ENCODE peak calls at places on chromosomes 3 and 15, in eight cellular contexts. One of them, this sample, is unnamed.

GRCh38 chr3:35744419-35744818 is 105.1 kb downstream of the ARPP21 start:
- DNase-seq in T-cell: no peak
- DNase-seq in MCF 10A: no peak
- DNase-seq in GM23248: no peak
- DNase-seq in B cell: no peak
- DNase-seq in hypothalamus: no peak
- DNase-seq in OCI-LY7: no peak
- DNase-seq in NCI-H1092: no peak
- DNase-seq in this sample: no peak

GRCh38 chr15:94008101-94009080 is 223.0 kb upstream of the MCTP2 start:
- DNase-seq in T-cell: no peak
- DNase-seq in GM23248: no peak
- DNase-seq in MCF 10A: no peak
- DNase-seq in NCI-H1092: no peak
- DNase-seq in hypothalamus: no peak
- DNase-seq in B cell: no peak
- DNase-seq in OCI-LY7: no peak
- DNase-seq in this sample: no peak

GRCh38 chr3:32009957-32010356 is 28.4 kb downstream of the ZNF860 start:
- DNase-seq in GM23248: no peak
- DNase-seq in T-cell: no peak
- DNase-seq in hypothalamus: no peak
- DNase-seq in OCI-LY7: peak
- DNase-seq in MCF 10A: no peak
- DNase-seq in NCI-H1092: no peak
- DNase-seq in B cell: peak
- DNase-seq in this sample: no peak

GRCh38 chr3:108394563-108394962 is 98.2 kb downstream of the HHLA2 start:
- DNase-seq in MCF 10A: no peak
- DNase-seq in T-cell: no peak
- DNase-seq in NCI-H1092: no peak
- DNase-seq in OCI-LY7: no peak
- DNase-seq in hypothalamus: no peak
- DNase-seq in GM23248: no peak
- DNase-seq in B cell: no peak
- DNase-seq in this sample: no peak

GRCh38 chr3:61239871-61240270 is 11.4 kb downstream of the FHIT start:
- DNase-seq in NCI-H1092: peak
- DNase-seq in MCF 10A: no peak
- DNase-seq in hypothalamus: no peak
- DNase-seq in T-cell: no peak
- DNase-seq in GM23248: no peak
- DNase-seq in B cell: no peak
- DNase-seq in OCI-LY7: no peak
- DNase-seq in this sample: no peak

GRCh38 chr3:170421147-170421641 is 2.5 kb downstream of the CLDN11 start:
- DNase-seq in hypothalamus: no peak
- DNase-seq in B cell: no peak
- DNase-seq in GM23248: peak
- DNase-seq in NCI-H1092: no peak
- DNase-seq in OCI-LY7: no peak
- DNase-seq in MCF 10A: no peak
- DNase-seq in T-cell: no peak
- DNase-seq in this sample: no peak

GRCh38 chr3:144096016-144096415 is 124.4 kb downstream of the DIPK2A start:
- DNase-seq in MCF 10A: no peak
- DNase-seq in hypothalamus: no peak
- DNase-seq in GM23248: no peak
- DNase-seq in T-cell: no peak
- DNase-seq in OCI-LY7: no peak
- DNase-seq in NCI-H1092: no peak
- DNase-seq in B cell: no peak
- DNase-seq in this sample: no peak

GRCh38 chr3:127589600-127590281 is 792 bp downstream of the TPRA1 start:
- DNase-seq in MCF 10A: no peak
- DNase-seq in T-cell: no peak
- DNase-seq in NCI-H1092: no peak
- DNase-seq in OCI-LY7: peak
- DNase-seq in hypothalamus: no peak
- DNase-seq in GM23248: peak
- DNase-seq in B cell: no peak
- DNase-seq in this sample: no peak

GRCh38 chr3:156723182-156723619 is 48.8 kb downstream of the TIPARP start:
- DNase-seq in hypothalamus: no peak
- DNase-seq in T-cell: no peak
- DNase-seq in MCF 10A: no peak
- DNase-seq in NCI-H1092: no peak
- DNase-seq in GM23248: peak
- DNase-seq in B cell: no peak
- DNase-seq in OCI-LY7: no peak
- DNase-seq in this sample: no peak

GRCh38 chr3:16182183-16182582 is 7.7 kb downstream of the GALNT15 start:
- DNase-seq in T-cell: no peak
- DNase-seq in GM23248: peak
- DNase-seq in MCF 10A: no peak
- DNase-seq in NCI-H1092: no peak
- DNase-seq in OCI-LY7: no peak
- DNase-seq in hypothalamus: no peak
- DNase-seq in B cell: no peak
- DNase-seq in this sample: no peak

GRCh38 chr15:88331291-88331690 is 74.8 kb upstream of the NTRK3 start:
- DNase-seq in MCF 10A: no peak
- DNase-seq in T-cell: peak
- DNase-seq in GM23248: peak
- DNase-seq in B cell: no peak
- DNase-seq in OCI-LY7: peak
- DNase-seq in NCI-H1092: no peak
- DNase-seq in hypothalamus: no peak
- DNase-seq in this sample: peak

GRCh38 chr3:129530331-129530761 is 1.9 kb downstream of the RHO start:
- DNase-seq in NCI-H1092: no peak
- DNase-seq in T-cell: no peak
- DNase-seq in GM23248: peak
- DNase-seq in OCI-LY7: no peak
- DNase-seq in B cell: no peak
- DNase-seq in MCF 10A: no peak
- DNase-seq in hypothalamus: no peak
- DNase-seq in this sample: no peak

GRCh38 chr3:187750041-187750512 is 4.8 kb upstream of the BCL6 start:
- DNase-seq in hypothalamus: no peak
- DNase-seq in GM23248: no peak
- DNase-seq in OCI-LY7: peak
- DNase-seq in MCF 10A: no peak
- DNase-seq in NCI-H1092: no peak
- DNase-seq in T-cell: no peak
- DNase-seq in B cell: no peak
- DNase-seq in this sample: no peak

GRCh38 chr3:23202921-23203650 is at the start of gene UBE2E2:
- DNase-seq in OCI-LY7: peak
- DNase-seq in B cell: peak
- DNase-seq in T-cell: peak
- DNase-seq in GM23248: peak
- DNase-seq in NCI-H1092: peak
- DNase-seq in MCF 10A: peak
- DNase-seq in hypothalamus: peak
- DNase-seq in this sample: peak

GRCh38 chr3:61110576-61110975 is 140.7 kb downstream of the FHIT start:
- DNase-seq in NCI-H1092: no peak
- DNase-seq in B cell: no peak
- DNase-seq in hypothalamus: no peak
- DNase-seq in T-cell: no peak
- DNase-seq in OCI-LY7: no peak
- DNase-seq in GM23248: no peak
- DNase-seq in MCF 10A: no peak
- DNase-seq in this sample: no peak

GRCh38 chr15:67109141-67110034 is 44.0 kb downstream of the SMAD3 start:
- DNase-seq in hypothalamus: no peak
- DNase-seq in OCI-LY7: peak
- DNase-seq in NCI-H1092: no peak
- DNase-seq in MCF 10A: no peak
- DNase-seq in GM23248: peak
- DNase-seq in B cell: peak
- DNase-seq in T-cell: no peak
- DNase-seq in this sample: peak

GRCh38 chr3:87167634-87168456 is 59.3 kb upstream of the CHMP2B start:
- DNase-seq in MCF 10A: peak
- DNase-seq in NCI-H1092: peak
- DNase-seq in B cell: peak
- DNase-seq in hypothalamus: no peak
- DNase-seq in OCI-LY7: peak
- DNase-seq in T-cell: no peak
- DNase-seq in GM23248: peak
- DNase-seq in this sample: peak

GRCh38 chr3:146241523-146242240 is 9.2 kb downstream of the PLSCR4 start:
- DNase-seq in B cell: no peak
- DNase-seq in GM23248: no peak
- DNase-seq in hypothalamus: no peak
- DNase-seq in T-cell: no peak
- DNase-seq in NCI-H1092: no peak
- DNase-seq in OCI-LY7: no peak
- DNase-seq in MCF 10A: no peak
- DNase-seq in this sample: no peak

GRCh38 chr15:45645026-45645980 is 10.5 kb downstream of the SQOR start:
- DNase-seq in T-cell: no peak
- DNase-seq in OCI-LY7: no peak
- DNase-seq in B cell: no peak
- DNase-seq in GM23248: peak
- DNase-seq in MCF 10A: peak
- DNase-seq in hypothalamus: no peak
- DNase-seq in NCI-H1092: no peak
- DNase-seq in this sample: no peak

GRCh38 chr15:74257623-74258022 is 21.5 kb downstream of the CCDC33 start:
- DNase-seq in MCF 10A: no peak
- DNase-seq in GM23248: no peak
- DNase-seq in T-cell: no peak
- DNase-seq in B cell: no peak
- DNase-seq in hypothalamus: no peak
- DNase-seq in OCI-LY7: no peak
- DNase-seq in NCI-H1092: no peak
- DNase-seq in this sample: no peak

GRCh38 chr15:100715571-100716455 is 113.4 kb downstream of the ASB7 start:
- DNase-seq in B cell: no peak
- DNase-seq in GM23248: no peak
- DNase-seq in T-cell: no peak
- DNase-seq in hypothalamus: no peak
- DNase-seq in NCI-H1092: no peak
- DNase-seq in MCF 10A: no peak
- DNase-seq in OCI-LY7: no peak
- DNase-seq in this sample: no peak

GRCh38 chr3:129624347-129625070 is 18.0 kb upstream of the PLXND1 start:
- DNase-seq in hypothalamus: no peak
- DNase-seq in T-cell: no peak
- DNase-seq in MCF 10A: no peak
- DNase-seq in NCI-H1092: no peak
- DNase-seq in B cell: no peak
- DNase-seq in GM23248: peak
- DNase-seq in OCI-LY7: no peak
- DNase-seq in this sample: no peak

GRCh38 chr3:131470377-131470776 is 32.4 kb downstream of the MRPL3 start:
- DNase-seq in NCI-H1092: no peak
- DNase-seq in GM23248: no peak
- DNase-seq in MCF 10A: no peak
- DNase-seq in hypothalamus: no peak
- DNase-seq in T-cell: no peak
- DNase-seq in B cell: no peak
- DNase-seq in OCI-LY7: no peak
- DNase-seq in this sample: no peak

GRCh38 chr15:51095681-51096331 is 1.1 kb upstream of the TNFAIP8L3 start:
- DNase-seq in T-cell: no peak
- DNase-seq in OCI-LY7: no peak
- DNase-seq in hypothalamus: no peak
- DNase-seq in NCI-H1092: no peak
- DNase-seq in MCF 10A: no peak
- DNase-seq in GM23248: no peak
- DNase-seq in B cell: no peak
- DNase-seq in this sample: no peak

GRCh38 chr3:36868614-36869436 is 76.0 kb downstream of the TRANK1 start:
- DNase-seq in hypothalamus: no peak
- DNase-seq in MCF 10A: peak
- DNase-seq in B cell: peak
- DNase-seq in T-cell: peak
- DNase-seq in NCI-H1092: peak
- DNase-seq in GM23248: peak
- DNase-seq in OCI-LY7: peak
- DNase-seq in this sample: peak

GRCh38 chr3:31092748-31093607 is 198.5 kb upstream of the GADL1 start:
- DNase-seq in B cell: no peak
- DNase-seq in NCI-H1092: no peak
- DNase-seq in T-cell: no peak
- DNase-seq in hypothalamus: no peak
- DNase-seq in GM23248: peak
- DNase-seq in MCF 10A: no peak
- DNase-seq in OCI-LY7: no peak
- DNase-seq in this sample: no peak

GRCh38 chr15:67967871-67968423 is 86.2 kb upstream of the PIAS1 start:
- DNase-seq in GM23248: peak
- DNase-seq in B cell: no peak
- DNase-seq in hypothalamus: peak
- DNase-seq in NCI-H1092: peak
- DNase-seq in MCF 10A: no peak
- DNase-seq in OCI-LY7: no peak
- DNase-seq in T-cell: peak
- DNase-seq in this sample: no peak

GRCh38 chr3:80696280-80696679 is 928.5 kb upstream of the ROBO1 start:
- DNase-seq in NCI-H1092: no peak
- DNase-seq in MCF 10A: peak
- DNase-seq in GM23248: no peak
- DNase-seq in OCI-LY7: no peak
- DNase-seq in T-cell: no peak
- DNase-seq in B cell: no peak
- DNase-seq in hypothalamus: no peak
- DNase-seq in this sample: no peak

GRCh38 chr15:35038655-35039534 is 46.2 kb downstream of the NANOGP8 start:
- DNase-seq in B cell: no peak
- DNase-seq in GM23248: peak
- DNase-seq in hypothalamus: no peak
- DNase-seq in T-cell: no peak
- DNase-seq in MCF 10A: peak
- DNase-seq in OCI-LY7: no peak
- DNase-seq in NCI-H1092: no peak
- DNase-seq in this sample: no peak

GRCh38 chr3:169179193-169180122 is 484.1 kb downstream of the MECOM start:
- DNase-seq in MCF 10A: no peak
- DNase-seq in T-cell: no peak
- DNase-seq in B cell: no peak
- DNase-seq in NCI-H1092: no peak
- DNase-seq in GM23248: no peak
- DNase-seq in hypothalamus: no peak
- DNase-seq in OCI-LY7: no peak
- DNase-seq in this sample: no peak

GRCh38 chr3:45689787-45690145 is 570 bp downstream of the SACM1L start:
- DNase-seq in B cell: no peak
- DNase-seq in hypothalamus: no peak
- DNase-seq in T-cell: no peak
- DNase-seq in OCI-LY7: no peak
- DNase-seq in MCF 10A: no peak
- DNase-seq in NCI-H1092: no peak
- DNase-seq in GM23248: peak
- DNase-seq in this sample: no peak

GRCh38 chr3:123272547-123272946 is 70.8 kb downstream of the SEC22A start:
- DNase-seq in OCI-LY7: no peak
- DNase-seq in B cell: no peak
- DNase-seq in MCF 10A: no peak
- DNase-seq in NCI-H1092: no peak
- DNase-seq in T-cell: no peak
- DNase-seq in hypothalamus: no peak
- DNase-seq in GM23248: peak
- DNase-seq in this sample: peak

GRCh38 chr3:136149569-136150136 is 46.5 kb downstream of the MSL2 start:
- DNase-seq in OCI-LY7: no peak
- DNase-seq in MCF 10A: peak
- DNase-seq in hypothalamus: no peak
- DNase-seq in T-cell: no peak
- DNase-seq in GM23248: peak
- DNase-seq in NCI-H1092: no peak
- DNase-seq in B cell: no peak
- DNase-seq in this sample: peak

GRCh38 chr15:25246641-25247417 is 192.0 kb downstream of the UBE3A start:
- DNase-seq in B cell: no peak
- DNase-seq in hypothalamus: no peak
- DNase-seq in MCF 10A: no peak
- DNase-seq in OCI-LY7: no peak
- DNase-seq in T-cell: no peak
- DNase-seq in NCI-H1092: no peak
- DNase-seq in GM23248: no peak
- DNase-seq in this sample: no peak